ENCODE peak calls at places on chromosomes 13 and 19, in five cellular contexts. G is tibial nerve, B is IMR-90, D is testis, T is stomach. U is an unnamed sample. For H3K4me1, the result is how much of the 10 kb centered on the place peaks cover.

GRCh38 chr19:50415661-50416033 is 3.1 kb upstream of the SPIB start:
- DNase-seq in D (peak), G (no peak), B (no peak), T (peak), U (no peak)

GRCh38 chr13:35953537-35954206 is 177.5 kb downstream of the DCLK1 start:
- DNase-seq in B (peak), G (peak), D (peak), T (peak), U (peak)

GRCh38 chr19:55156202-55157063 is 1.1 kb downstream of the TNNI3 start:
- DNase-seq in G (no peak), D (peak), B (peak), T (peak), U (no peak)

GRCh38 chr19:16611121-16611520 is 16.9 kb downstream of the MED26 start:
- DNase-seq in D (no peak), T (no peak), B (no peak), G (no peak), U (no peak)

GRCh38 chr13:21833921-21834320 is 163.0 kb downstream of the FGF9 start:
- DNase-seq in B (no peak), G (no peak), T (no peak), D (no peak), U (no peak)

GRCh38 chr13:29591310-29591709 is 4.2 kb downstream of the SLC7A1 start:
- DNase-seq in B (peak), G (no peak), T (no peak), D (no peak), U (no peak)

GRCh38 chr19:48556163-48556562 is 4.2 kb downstream of the SULT2B1 start:
- DNase-seq in B (peak), G (no peak), D (no peak), T (no peak), U (peak)

GRCh38 chr19:47272448-47273312 is 2.0 kb upstream of the INAFM1 start:
- DNase-seq in T (peak), G (peak), D (peak), B (no peak), U (peak)

GRCh38 chr19:29841559-29842367 is 30.0 kb downstream of the CCNE1 start:
- DNase-seq in D (no peak), G (no peak), B (peak), T (no peak), U (peak)

GRCh38 chr19:6971366-6971765 is 49.9 kb downstream of the MBD3L2B start:
- DNase-seq in B (no peak), T (no peak), G (no peak), D (no peak), U (no peak)

GRCh38 chr19:48735031-48735615 is 5.3 kb downstream of the RASIP1 start:
- DNase-seq in B (no peak), G (no peak), T (no peak), D (no peak), U (no peak)

GRCh38 chr19:54129617-54129996 is 8.0 kb upstream of the CNOT3 start:
- DNase-seq in T (no peak), G (no peak), B (no peak), D (no peak), U (no peak)

GRCh38 chr19:18895038-18895827 is 725 bp downstream of the CERS1 start:
- DNase-seq in T (no peak), G (no peak), D (peak), B (no peak), U (peak)

GRCh38 chr19:10009269-10009665 is 1.0 kb downstream of the COL5A3 start:
- DNase-seq in D (peak), G (peak), T (peak), B (peak), U (peak)

GRCh38 chr19:1845642-1846041 is 2.6 kb downstream of the REXO1 start:
- DNase-seq in T (no peak), B (no peak), G (no peak), D (no peak), U (peak)

GRCh38 chr19:1848399-1849131 is at the start of gene REXO1:
- DNase-seq in B (peak), D (peak), T (peak), G (peak), U (peak)

GRCh38 chr19:1846517-1847205 is 1.6 kb downstream of the REXO1 start:
- DNase-seq in B (no peak), T (no peak), G (no peak), D (no peak), U (no peak)

GRCh38 chr19:1847684-1848398 is 442 bp downstream of the REXO1 start:
- DNase-seq in D (peak), B (peak), G (no peak), T (no peak), U (peak)

DNA sequence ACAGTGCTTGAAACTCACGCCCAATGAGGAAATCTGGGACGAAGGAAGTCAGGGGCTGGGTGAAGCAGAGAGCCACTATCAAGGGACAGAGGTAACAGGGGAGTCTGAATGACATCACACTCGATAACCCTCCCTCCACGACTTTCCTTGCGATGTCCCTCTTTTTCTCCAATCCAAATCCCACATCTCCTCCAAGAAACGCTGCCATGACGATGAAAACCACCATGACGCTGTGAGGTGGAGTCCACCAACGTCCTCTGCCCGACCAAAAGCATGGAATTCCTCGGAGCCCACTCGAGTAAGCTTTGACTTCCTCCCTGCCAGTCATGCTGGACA is 967 bp downstream of the REXO1 start:
- DNase-seq in T (no peak), G (no peak), D (no peak), B (no peak), U (no peak)
- H3K27ac ChIP-seq in T (no peak), G (peak), D (peak), B (peak), U (peak)

DNA sequence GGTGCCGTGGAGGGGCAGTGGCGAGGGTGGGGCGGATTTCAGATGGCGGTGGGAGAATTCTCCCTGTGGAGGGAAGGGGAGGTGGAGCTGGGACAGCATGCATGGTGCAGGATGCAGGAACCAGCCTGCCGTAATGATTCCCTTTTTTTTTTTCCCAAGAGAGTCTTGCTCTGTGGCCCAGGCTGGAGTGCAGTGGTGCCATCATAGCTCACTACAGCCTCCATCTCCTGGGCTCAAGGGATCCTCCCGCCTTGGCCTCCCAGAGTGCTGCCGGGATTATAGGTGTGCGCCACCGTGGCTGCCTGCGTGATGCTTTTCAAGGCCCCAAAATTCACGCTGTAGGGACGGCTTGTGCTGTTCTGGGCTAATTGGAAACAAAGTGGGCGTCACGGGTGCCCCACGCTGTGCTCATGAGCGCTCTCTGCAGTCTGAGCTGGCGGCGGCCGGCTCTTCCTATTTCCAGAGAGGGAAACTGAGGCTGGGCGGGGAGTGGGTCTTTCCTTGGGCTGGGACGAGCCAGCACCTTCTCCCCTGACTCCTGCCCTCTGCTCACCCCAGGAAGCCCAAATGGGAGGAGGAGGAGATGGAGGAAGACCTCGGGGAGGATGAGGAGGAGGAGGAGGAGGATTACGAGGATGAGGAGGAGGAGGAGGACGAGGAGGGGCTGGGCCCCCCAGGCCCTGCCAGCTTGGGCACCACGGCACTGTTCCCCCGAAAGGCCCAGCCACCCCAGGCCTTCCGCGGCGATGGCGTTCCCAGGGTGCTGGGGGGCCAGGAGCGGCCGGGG is 6.2 kb downstream of the ARID3A start:
- DNase-seq in D (no peak), T (no peak), B (no peak), G (no peak), U (peak)
- H3K4me1 ChIP-seq in D (under half), T (under half), B (under half), G (half or more), U (under half)

GRCh38 chr19:1156830-1157615 is 17.0 kb downstream of the SBNO2 start:
- DNase-seq in B (no peak), D (no peak), T (no peak), G (no peak), U (no peak)

GRCh38 chr19:1154731-1155351 is 19.2 kb downstream of the SBNO2 start:
- DNase-seq in T (peak), G (peak), B (peak), D (peak), U (peak)

GRCh38 chr19:1156305-1156801 is 17.7 kb downstream of the SBNO2 start:
- DNase-seq in G (no peak), D (no peak), B (no peak), T (no peak), U (peak)

GRCh38 chr19:1153891-1154730 is 20.0 kb downstream of the SBNO2 start:
- DNase-seq in B (no peak), G (no peak), D (no peak), T (no peak), U (no peak)

DNA sequence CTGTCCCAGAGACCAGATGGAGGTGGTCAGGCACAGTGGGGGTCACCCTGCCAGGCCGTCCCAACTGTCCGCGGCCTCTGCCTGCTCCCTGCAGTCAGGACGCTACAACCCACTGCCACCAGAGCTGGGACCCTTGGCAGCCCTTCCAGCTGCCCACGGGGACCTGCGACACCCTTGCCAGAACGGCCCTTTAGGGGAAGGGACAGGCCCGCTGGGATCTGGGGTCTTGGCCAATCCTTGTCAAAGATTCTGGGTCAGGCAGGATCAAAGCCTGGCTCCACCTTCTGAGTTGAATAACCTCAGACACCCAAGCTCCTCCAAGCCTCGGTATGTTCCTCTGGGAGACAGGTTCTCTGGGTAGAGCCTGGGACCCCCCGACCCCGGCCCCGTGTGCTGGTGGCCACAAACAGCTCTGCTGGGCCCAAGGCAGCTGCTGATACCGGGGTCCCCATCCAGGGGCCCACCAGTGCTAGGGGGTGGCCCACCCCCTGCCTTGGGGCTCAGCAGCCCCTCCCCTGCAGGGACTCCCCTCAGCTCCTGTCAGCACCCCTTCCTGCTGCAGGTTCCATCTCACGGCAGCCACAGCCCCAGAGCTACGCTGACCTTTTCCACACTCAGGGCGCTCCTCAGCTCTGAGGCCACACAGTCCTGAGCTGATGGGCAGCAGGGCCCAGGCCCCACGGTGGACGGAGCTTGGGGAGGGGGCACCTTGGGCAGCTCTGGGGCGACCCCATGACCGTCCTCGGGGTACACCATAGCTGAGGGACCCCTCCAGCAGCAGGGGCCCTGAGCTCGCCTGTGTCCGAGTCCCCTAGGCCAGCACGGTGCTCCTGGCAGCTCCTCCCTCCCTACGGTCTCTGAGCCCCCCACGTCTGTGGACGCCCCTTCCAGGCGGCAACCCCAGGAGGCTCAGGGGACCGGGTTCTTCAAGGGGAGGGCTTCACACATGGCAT is 18.4 kb downstream of the SBNO2 start:
- DNase-seq in B (no peak), D (no peak), T (no peak), G (no peak), U (peak)
- TF ChIP-seq POLR2A in B (no peak), D (no peak), T (no peak), G (no peak), U (no peak)

GRCh38 chr13:99655351-99656091 is 154.2 kb downstream of the TM9SF2 start:
- DNase-seq in T (no peak), B (peak), G (no peak), D (no peak), U (no peak)
- H3K27ac ChIP-seq in T (no peak), B (no peak), G (no peak), D (no peak), U (no peak)

GRCh38 chr13:25930655-25931054 is 121.2 kb downstream of the SHISA2 start:
- DNase-seq in T (no peak), D (no peak), B (no peak), G (no peak), U (no peak)
- H3K4me1 ChIP-seq in T (under half), D (under half), B (under half), G (under half), U (under half)

GRCh38 chr19:52191951-52192350 is 2.1 kb downstream of the PPP2R1A start:
- DNase-seq in D (peak), B (no peak), T (no peak), G (no peak), U (peak)
- TF ChIP-seq POLR2A in D (no peak), B (no peak), T (no peak), G (no peak), U (no peak)

U was measured in adrenal gland.